ENCODE peak calls at places on chromosomes 16 and 17, in seven cellular contexts. C is stomach, D is brain microvascular endothelial cell, L is dorsolateral prefrontal cortex, Z is fibroblast of lung, E is ovary, Q is GM23248. M is an unnamed sample.

GRCh38 chr17:59342681-59343127 is 11.2 kb downstream of the YPEL2 start:
- DNase-seq in C (no peak), D (no peak), L (no peak), Z (no peak), E (no peak), Q (no peak), M (no peak)

GRCh38 chr17:40458001-40458791 is 14.9 kb downstream of the IGFBP4 start:
- DNase-seq in C (peak; percentile 62), D (no peak), L (no peak), Z (peak; percentile 90), E (peak; percentile 73), Q (peak; percentile 94), M (no peak)

GRCh38 chr16:48168089-48168488 is 12.3 kb upstream of the ABCC12 start:
- DNase-seq in C (no peak), D (no peak), L (no peak), Z (no peak), E (no peak), Q (no peak), M (no peak)

GRCh38 chr17:57749701-57750100 is 4.6 kb upstream of the CCDC182 start:
- DNase-seq in C (no peak), D (no peak), L (no peak), Z (no peak), E (no peak), Q (no peak), M (no peak)

GRCh38 chr16:89357055-89357454 is 133.3 kb downstream of the ANKRD11 start:
- DNase-seq in C (no peak), D (no peak), L (peak; percentile 40), Z (no peak), E (peak; percentile 26), Q (no peak), M (no peak)

GRCh38 chr17:38749222-38750043 is 1.3 kb upstream of the PCGF2 start:
- DNase-seq in C (peak; percentile 81), D (no peak), L (peak; percentile 67), Z (peak; percentile 67), E (peak; percentile 92), Q (peak; percentile 65), M (peak; percentile 93)

GRCh38 chr17:27649929-27650328 is 18.9 kb downstream of the LGALS9 start:
- DNase-seq in C (peak; percentile 58), D (no peak), L (peak; percentile 68), Z (no peak), E (no peak), Q (no peak), M (no peak)

GRCh38 chr17:36550491-36551417 is 6.0 kb downstream of the GGNBP2 start:
- DNase-seq in C (no peak), D (no peak), L (no peak), Z (no peak), E (no peak), Q (no peak), M (no peak)

GRCh38 chr16:88543230-88543813 is 26.9 kb upstream of the ZC3H18 start:
- DNase-seq in C (no peak), D (no peak), L (no peak), Z (no peak), E (no peak), Q (no peak), M (no peak)

GRCh38 chr17:61470530-61471136 is 18.4 kb downstream of the TBX4 start:
- DNase-seq in C (no peak), D (no peak), L (peak; percentile 29), Z (no peak), E (peak; percentile 9), Q (no peak), M (no peak)

GRCh38 chr17:12588531-12588930 is 77.2 kb upstream of the MYOCD start:
- DNase-seq in C (no peak), D (no peak), L (no peak), Z (no peak), E (no peak), Q (no peak), M (no peak)

GRCh38 chr17:80408872-80409271 is 6.1 kb upstream of the ENDOV start:
- DNase-seq in C (peak; percentile 42), D (peak; percentile 15), L (no peak), Z (no peak), E (peak; percentile 68), Q (peak; percentile 34), M (no peak)

GRCh38 chr17:35541434-35541833 is 4.0 kb upstream of the SLFN12L start:
- DNase-seq in C (no peak), D (no peak), L (no peak), Z (no peak), E (no peak), Q (no peak), M (no peak)
- H3K4me3 ChIP-seq in C (peak overlapping the region; percentile 27), D (no peak overlapping the region), L (no peak overlapping the region), Z (peak overlapping the region; percentile 42), E (peak overlapping the region; percentile 22), Q (no peak overlapping the region), M (peak overlapping the region; percentile 60)

GRCh38 chr16:15674571-15674970 is 24.5 kb downstream of the NDE1 start:
- DNase-seq in C (no peak), D (no peak), L (no peak), Z (no peak), E (no peak), Q (no peak), M (no peak)
- H3K27ac ChIP-seq in C (no peak overlapping the region), D (no peak overlapping the region), L (peak overlapping the region; percentile 98), Z (no peak overlapping the region), E (no peak overlapping the region), Q (no peak overlapping the region), M (no peak overlapping the region)

GRCh38 chr16:49283376-49284049 is 1.9 kb upstream of the CBLN1 start:
- DNase-seq in C (no peak), D (no peak), L (no peak), Z (no peak), E (no peak), Q (no peak), M (no peak)
- H3K4me3 ChIP-seq in C (peak overlapping the region; percentile 58), D (no peak overlapping the region), L (peak overlapping the region; percentile 67), Z (no peak overlapping the region), E (no peak overlapping the region), Q (no peak overlapping the region), M (peak overlapping the region; percentile 68)

DNA sequence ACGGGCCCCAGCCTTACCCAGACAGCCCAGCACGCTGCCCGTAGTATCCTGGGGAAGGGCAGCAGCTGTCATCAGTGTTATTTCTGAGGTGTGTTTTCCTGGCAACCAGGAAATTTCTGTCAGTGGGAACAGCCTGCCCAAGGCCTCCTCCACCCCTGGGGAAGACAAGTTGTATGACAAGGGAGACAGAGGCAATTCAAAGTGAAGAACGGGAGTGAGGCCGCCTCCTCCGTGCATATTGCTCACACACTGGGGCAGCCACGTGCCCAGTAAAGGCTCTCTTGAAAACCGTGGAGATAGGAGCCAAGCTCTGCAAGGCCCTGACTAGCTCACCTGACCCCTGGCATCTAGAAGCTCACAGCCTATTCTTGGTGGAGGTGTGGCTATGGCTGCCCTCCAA is 57.6 kb downstream of the RAI1 start:
- DNase-seq in C (no peak), D (no peak), L (no peak), Z (no peak), E (no peak), Q (peak; percentile 41), M (no peak)
- H3K27ac ChIP-seq in C (peak overlapping the region; percentile 63), D (no peak overlapping the region), L (peak overlapping the region; percentile 96), Z (no peak overlapping the region), E (no peak overlapping the region), Q (no peak overlapping the region), M (no peak overlapping the region)

DNA sequence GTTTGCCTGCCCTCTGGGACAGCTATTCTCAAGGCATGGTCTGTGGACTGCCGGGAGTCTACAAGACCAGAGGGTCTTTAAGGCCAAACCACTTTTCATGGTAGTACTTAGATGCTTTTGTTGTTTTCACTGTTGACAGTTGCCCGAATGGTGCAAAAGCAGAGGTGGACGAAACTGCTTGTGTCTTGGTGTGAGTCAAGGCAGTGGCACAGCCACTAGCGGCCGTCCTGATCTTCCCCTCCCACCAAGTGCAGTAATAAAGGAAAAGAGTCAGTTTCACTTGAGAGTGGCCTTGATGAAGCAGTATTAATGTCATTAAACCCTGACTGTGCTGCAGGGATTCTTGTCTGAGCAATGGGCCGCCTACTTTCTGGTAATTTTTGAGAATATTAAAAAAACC is 109.1 kb downstream of the PRKCA start:
- DNase-seq in C (no peak), D (no peak), L (no peak), Z (no peak), E (no peak), Q (no peak), M (no peak)
- H3K4me3 ChIP-seq in C (no peak overlapping the region), D (no peak overlapping the region), L (no peak overlapping the region), Z (no peak overlapping the region), E (no peak overlapping the region), Q (no peak overlapping the region), M (no peak overlapping the region)

GRCh38 chr17:74466111-74466784 is at the start of gene CD300A:
- DNase-seq in C (peak; percentile 54), D (no peak), L (no peak), Z (no peak), E (no peak), Q (no peak), M (no peak)
- H3K27ac ChIP-seq in C (peak within 1 kb of the TSS; percentile 38), D (no peak within 1 kb of the TSS), L (peak within 1 kb of the TSS; percentile 76), Z (no peak within 1 kb of the TSS), E (no peak within 1 kb of the TSS), Q (no peak within 1 kb of the TSS), M (no peak within 1 kb of the TSS)

GRCh38 chr16:81539009-81539820 is 94.6 kb downstream of the CMIP start:
- DNase-seq in C (no peak), D (peak; percentile 60), L (no peak), Z (no peak), E (no peak), Q (peak; percentile 43), M (no peak)
- H3K4me3 ChIP-seq in C (no peak overlapping the region), D (no peak overlapping the region), L (no peak overlapping the region), Z (no peak overlapping the region), E (no peak overlapping the region), Q (no peak overlapping the region), M (no peak overlapping the region)

DNA sequence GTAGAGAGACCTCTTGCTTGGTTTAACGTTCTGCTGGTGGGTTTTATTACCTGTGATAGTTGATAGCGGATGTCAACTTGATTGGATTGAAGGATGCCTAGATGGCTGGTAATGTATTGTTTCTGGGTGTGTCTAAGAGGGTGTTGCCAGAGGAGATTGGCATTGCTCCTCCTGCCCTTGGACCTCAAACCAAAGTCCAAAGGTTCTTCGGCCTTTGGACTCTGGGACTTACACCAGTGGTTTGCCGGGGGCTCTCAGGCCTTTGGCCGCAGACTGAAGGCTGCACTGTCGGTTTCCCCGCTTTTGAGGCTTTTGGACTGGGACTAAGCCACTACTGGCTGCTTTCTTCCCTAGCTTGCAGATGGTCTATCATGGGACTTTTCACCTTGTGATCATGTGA is 17.5 kb upstream of the TNRC6C start:
- DNase-seq in C (no peak), D (no peak), L (no peak), Z (no peak), E (no peak), Q (no peak), M (no peak)
- H3K27ac ChIP-seq in C (no peak overlapping the region), D (no peak overlapping the region), L (peak overlapping the region; percentile 95), Z (no peak overlapping the region), E (no peak overlapping the region), Q (no peak overlapping the region), M (no peak overlapping the region)

M was measured in coronary artery.